ENCODE peak calls at places on chromosomes 16 and 17, in four cellular contexts. One of them, this sample, is unnamed.

GRCh38 chr17:66337866-66338472 is 35.6 kb downstream of the PRKCA start:
- DNase-seq in stomach: no peak
- DNase-seq in A549: no peak
- DNase-seq in CD4-positive, alpha-beta memory T cell: no peak
- DNase-seq in this sample: no peak

GRCh38 chr17:63477471-63478440 is 895 bp downstream of the ACE start:
- DNase-seq in A549: no peak
- DNase-seq in CD4-positive, alpha-beta memory T cell: no peak
- DNase-seq in stomach: no peak
- DNase-seq in this sample: no peak

GRCh38 chr16:65070831-65071230 is 51.0 kb downstream of the CDH11 start:
- DNase-seq in A549: peak
- DNase-seq in CD4-positive, alpha-beta memory T cell: no peak
- DNase-seq in stomach: peak
- DNase-seq in this sample: no peak

GRCh38 chr16:85205747-85206471 is 93.6 kb upstream of the CIBAR2 start:
- DNase-seq in stomach: no peak
- DNase-seq in CD4-positive, alpha-beta memory T cell: no peak
- DNase-seq in A549: no peak
- DNase-seq in this sample: no peak

GRCh38 chr16:35523991-35524390 is 2064.6 kb downstream of the TP53TG3F start:
- DNase-seq in A549: no peak
- DNase-seq in stomach: no peak
- DNase-seq in CD4-positive, alpha-beta memory T cell: no peak
- DNase-seq in this sample: no peak

GRCh38 chr16:56041556-56042140 is 149.6 kb upstream of the GNAO1 start:
- DNase-seq in A549: peak
- DNase-seq in CD4-positive, alpha-beta memory T cell: peak
- DNase-seq in stomach: no peak
- DNase-seq in this sample: no peak

GRCh38 chr17:53570731-53571130 is 252.0 kb upstream of the KIF2B start:
- DNase-seq in stomach: no peak
- DNase-seq in CD4-positive, alpha-beta memory T cell: no peak
- DNase-seq in A549: no peak
- DNase-seq in this sample: no peak

GRCh38 chr17:360141-360705 is 7.6 kb upstream of the RPH3AL start:
- DNase-seq in A549: no peak
- DNase-seq in CD4-positive, alpha-beta memory T cell: no peak
- DNase-seq in stomach: no peak
- DNase-seq in this sample: no peak

GRCh38 chr16:58829096-58829495 is 95.0 kb upstream of the GOT2 start:
- DNase-seq in CD4-positive, alpha-beta memory T cell: no peak
- DNase-seq in stomach: no peak
- DNase-seq in A549: no peak
- DNase-seq in this sample: no peak

GRCh38 chr17:17546399-17547185 is 44.9 kb downstream of the PEMT start:
- DNase-seq in CD4-positive, alpha-beta memory T cell: no peak
- DNase-seq in A549: no peak
- DNase-seq in stomach: no peak
- DNase-seq in this sample: no peak

GRCh38 chr16:79283578-79283977 is 317.0 kb downstream of the MAF start:
- DNase-seq in A549: no peak
- DNase-seq in CD4-positive, alpha-beta memory T cell: peak
- DNase-seq in stomach: no peak
- DNase-seq in this sample: no peak

GRCh38 chr17:6853764-6854442 is 22.4 kb upstream of the TEKT1 start:
- DNase-seq in stomach: no peak
- DNase-seq in A549: peak
- DNase-seq in CD4-positive, alpha-beta memory T cell: no peak
- DNase-seq in this sample: peak

GRCh38 chr16:15055141-15056053 is 477 bp downstream of the NTAN1 start:
- DNase-seq in A549: peak
- DNase-seq in stomach: no peak
- DNase-seq in CD4-positive, alpha-beta memory T cell: no peak
- DNase-seq in this sample: no peak

GRCh38 chr17:10060526-10060925 is 137.9 kb downstream of the GAS7 start:
- DNase-seq in A549: no peak
- DNase-seq in stomach: no peak
- DNase-seq in CD4-positive, alpha-beta memory T cell: no peak
- DNase-seq in this sample: no peak

GRCh38 chr17:3977387-3977786 is 13.2 kb upstream of the ATP2A3 start:
- DNase-seq in A549: no peak
- DNase-seq in stomach: no peak
- DNase-seq in CD4-positive, alpha-beta memory T cell: no peak
- DNase-seq in this sample: no peak

GRCh38 chr17:3976675-3977171 is 12.5 kb upstream of the ATP2A3 start:
- DNase-seq in A549: no peak
- DNase-seq in CD4-positive, alpha-beta memory T cell: no peak
- DNase-seq in stomach: peak
- DNase-seq in this sample: no peak

GRCh38 chr17:3980381-3980975 is 16.2 kb upstream of the ATP2A3 start:
- DNase-seq in A549: no peak
- DNase-seq in CD4-positive, alpha-beta memory T cell: no peak
- DNase-seq in stomach: no peak
- DNase-seq in this sample: no peak

GRCh38 chr17:3979276-3979583 is 15.0 kb upstream of the ATP2A3 start:
- DNase-seq in A549: no peak
- DNase-seq in CD4-positive, alpha-beta memory T cell: no peak
- DNase-seq in stomach: no peak
- DNase-seq in this sample: no peak

DNA sequence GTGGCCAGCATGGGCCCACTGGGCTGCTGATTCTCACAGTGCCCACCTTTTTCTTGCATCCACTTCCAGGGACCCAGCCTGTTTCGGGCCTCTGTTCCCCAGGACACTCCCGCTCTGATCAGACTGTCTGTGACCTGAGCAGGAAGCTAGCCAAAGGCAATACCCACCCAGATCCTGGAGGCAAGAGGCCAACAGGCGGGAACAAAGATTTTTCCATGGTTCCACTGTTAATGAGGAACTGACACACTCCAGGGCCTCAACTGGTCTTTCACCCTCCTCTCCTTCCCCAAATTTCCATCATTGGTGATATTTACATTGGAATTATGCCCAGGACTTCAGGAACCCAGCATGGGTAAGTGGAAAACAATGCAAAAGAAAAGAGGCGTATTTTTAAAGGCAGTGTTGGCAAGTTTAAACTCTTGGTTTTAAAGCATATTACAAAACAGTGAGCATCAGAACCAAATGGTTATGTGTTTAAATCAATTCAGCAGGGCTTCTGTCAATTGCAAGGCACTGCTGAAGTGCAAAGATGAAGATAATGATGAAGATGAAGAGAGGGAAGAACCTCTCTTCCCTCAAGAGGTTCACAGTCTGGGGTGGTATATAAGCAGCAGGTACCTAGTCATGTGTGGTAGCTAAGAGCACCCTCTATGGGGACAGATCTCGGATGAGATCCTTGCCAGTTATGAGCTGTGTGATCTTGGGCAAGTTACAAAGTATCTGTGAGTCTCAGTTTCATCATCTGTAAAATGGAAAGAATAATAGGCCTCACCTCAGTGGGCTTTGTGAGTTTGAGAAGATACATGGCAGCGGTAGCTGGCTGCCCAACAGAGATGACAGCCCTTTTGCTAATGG is 14.4 kb upstream of the ATP2A3 start:
- DNase-seq in A549: no peak
- DNase-seq in stomach: peak
- DNase-seq in CD4-positive, alpha-beta memory T cell: no peak
- DNase-seq in this sample: no peak
- H3K27ac ChIP-seq in A549: no peak
- H3K27ac ChIP-seq in stomach: peak
- H3K27ac ChIP-seq in CD4-positive, alpha-beta memory T cell: no peak
- H3K27ac ChIP-seq in this sample: no peak

GRCh38 chr17:37847811-37848331 is 76.3 kb upstream of the TBC1D3K start:
- DNase-seq in CD4-positive, alpha-beta memory T cell: no peak
- DNase-seq in stomach: no peak
- DNase-seq in A549: no peak
- DNase-seq in this sample: no peak
- H3K27ac ChIP-seq in CD4-positive, alpha-beta memory T cell: no peak
- H3K27ac ChIP-seq in stomach: no peak
- H3K27ac ChIP-seq in A549: no peak
- H3K27ac ChIP-seq in this sample: no peak

GRCh38 chr17:1847191-1847590 is 17.4 kb downstream of the RPA1 start:
- DNase-seq in CD4-positive, alpha-beta memory T cell: no peak
- DNase-seq in A549: no peak
- DNase-seq in stomach: no peak
- DNase-seq in this sample: no peak

GRCh38 chr17:1839516-1839915 is 9.7 kb downstream of the RPA1 start:
- DNase-seq in stomach: no peak
- DNase-seq in A549: no peak
- DNase-seq in CD4-positive, alpha-beta memory T cell: no peak
- DNase-seq in this sample: no peak

DNA sequence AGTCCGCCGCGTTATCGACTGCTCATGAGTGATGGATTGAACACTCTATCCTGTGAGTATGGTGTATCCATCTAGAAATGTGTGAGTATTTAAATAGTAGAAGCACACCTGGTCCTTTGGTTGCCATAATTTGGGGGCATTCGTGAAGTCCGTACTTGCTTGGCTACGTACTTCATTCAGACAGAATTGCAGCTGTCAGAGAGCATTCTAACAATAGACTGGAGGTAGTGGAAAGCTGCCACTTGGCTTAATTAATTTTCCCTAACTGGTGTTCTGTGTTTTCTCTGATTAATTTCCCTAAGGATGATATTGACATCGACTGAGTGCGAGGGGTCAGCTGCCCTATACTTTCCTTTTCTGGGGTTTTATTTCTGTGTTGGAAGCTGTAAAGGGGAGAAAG is 14.1 kb downstream of the RPA1 start:
- DNase-seq in CD4-positive, alpha-beta memory T cell: no peak
- DNase-seq in A549: no peak
- DNase-seq in stomach: no peak
- DNase-seq in this sample: no peak
- H3K27ac ChIP-seq in CD4-positive, alpha-beta memory T cell: no peak
- H3K27ac ChIP-seq in A549: no peak
- H3K27ac ChIP-seq in stomach: no peak
- H3K27ac ChIP-seq in this sample: no peak

GRCh38 chr17:27455569-27455913 is 707 bp upstream of the KSR1 start:
- DNase-seq in stomach: no peak
- DNase-seq in A549: no peak
- DNase-seq in CD4-positive, alpha-beta memory T cell: no peak
- DNase-seq in this sample: no peak
- H3K27ac ChIP-seq in stomach: no peak
- H3K27ac ChIP-seq in A549: peak
- H3K27ac ChIP-seq in CD4-positive, alpha-beta memory T cell: peak
- H3K27ac ChIP-seq in this sample: peak

This sample was measured in naive thymus-derived CD4-positive, alpha-beta T cell.